ENCODE peak calls at places on chromosomes 12 and 14, in four cellular contexts. J, O, I and H are unnamed samples.

GRCh38 chr12:7110661-7111060 is 1.6 kb upstream of the C1RL start:
- DNase-seq in J (no peak), O (no peak), I (no peak), H (no peak)

GRCh38 chr14:24712909-24713308 is 78.9 kb upstream of the GZMB start:
- DNase-seq in J (no peak), O (no peak), I (no peak), H (no peak)

GRCh38 chr14:23186913-23187654 is 3.6 kb upstream of the SLC7A8 start:
- DNase-seq in J (peak; percentile 66), O (peak; percentile 75), I (peak; percentile 64), H (peak; percentile 71)

GRCh38 chr14:98259881-98260280 is 1012.1 kb downstream of the BCL11B start:
- DNase-seq in J (no peak), O (no peak), I (no peak), H (no peak)

GRCh38 chr12:118850244-118850825 is 131.0 kb upstream of the SRRM4 start:
- DNase-seq in J (peak; percentile 80), O (peak; percentile 19), I (peak; percentile 5), H (peak; percentile 16)

GRCh38 chr14:105419305-105420091 is at the start of gene MTA1:
- DNase-seq in J (peak; percentile 38), O (peak; percentile 77), I (no peak), H (peak; percentile 56)

GRCh38 chr12:76084277-76085158 is at the start of gene NAP1L1:
- DNase-seq in J (peak; percentile 99), O (peak; percentile 98), I (peak; percentile 95), H (peak; percentile 88)

GRCh38 chr12:66438601-66439000 is 136.3 kb downstream of the HELB start:
- DNase-seq in J (peak; percentile 21), O (no peak), I (no peak), H (no peak)

GRCh38 chr12:42868291-42868690 is 278.7 kb upstream of the PRICKLE1 start:
- DNase-seq in J (no peak), O (no peak), I (no peak), H (no peak)

GRCh38 chr12:53998174-53998899 is 1.6 kb upstream of the HOXC9 start:
- DNase-seq in J (no peak), O (no peak), I (no peak), H (no peak)

GRCh38 chr14:65042731-65043372 is 56.2 kb downstream of the FNTB start:
- DNase-seq in J (no peak), O (no peak), I (no peak), H (no peak)

GRCh38 chr12:59699408-59700144 is 103.7 kb downstream of the SLC16A7 start:
- DNase-seq in J (no peak), O (peak; percentile 19), I (no peak), H (no peak)

GRCh38 chr14:64502476-64503183 is 1.0 kb downstream of the ZBTB25 start:
- DNase-seq in J (peak; percentile 47), O (peak; percentile 55), I (no peak), H (peak; percentile 35)

GRCh38 chr12:2691001-2691339 is 103.8 kb upstream of the FKBP4 start:
- DNase-seq in J (peak; percentile 71), O (peak; percentile 57), I (no peak), H (peak; percentile 30)

GRCh38 chr14:96739511-96739910 is 57.7 kb upstream of the VRK1 start:
- DNase-seq in J (no peak), O (no peak), I (no peak), H (no peak)

GRCh38 chr14:89406941-89407340 is 10.1 kb downstream of the FOXN3 start:
- DNase-seq in J (no peak), O (no peak), I (no peak), H (no peak)

GRCh38 chr12:3040026-3040656 is 37.0 kb upstream of the TSPAN9 start:
- DNase-seq in J (no peak), O (no peak), I (no peak), H (no peak)

GRCh38 chr12:65566776-65567175 is 257.5 kb upstream of the HMGA2 start:
- DNase-seq in J (no peak), O (no peak), I (no peak), H (no peak)

GRCh38 chr14:37061697-37062096 is 110.7 kb downstream of the SLC25A21 start:
- DNase-seq in J (no peak), O (peak; percentile 9), I (no peak), H (no peak)

GRCh38 chr14:95185452-95186392 is 28.4 kb upstream of the DICER1 start:
- DNase-seq in J (no peak), O (no peak), I (no peak), H (peak; percentile 57)
- H3K4me3 ChIP-seq in J (no peak overlapping the region), O (no peak overlapping the region), I (no peak overlapping the region), H (no peak overlapping the region)

DNA sequence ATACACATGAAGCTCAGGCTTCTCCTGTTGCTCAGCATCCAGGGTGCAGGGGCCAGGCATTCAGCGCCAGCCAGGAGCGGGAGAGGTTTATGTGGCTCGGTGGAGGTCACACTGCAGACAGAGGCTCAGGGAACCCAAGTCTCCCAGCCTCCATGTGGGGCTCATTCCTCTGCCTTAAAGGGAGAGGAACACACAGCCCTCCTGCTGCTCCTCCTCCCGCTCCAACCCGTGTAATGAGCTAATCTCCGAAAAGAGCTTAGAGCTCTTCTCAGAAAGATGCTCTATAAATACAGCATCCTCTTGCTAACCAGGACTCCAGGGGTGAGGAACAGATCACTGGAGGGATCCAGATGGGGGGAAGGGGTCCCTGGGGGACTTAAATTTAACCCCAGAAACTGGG is 28.1 kb downstream of the FGF6 start:
- DNase-seq in J (no peak), O (no peak), I (no peak), H (no peak)
- H3K4me3 ChIP-seq in J (no peak overlapping the region), O (no peak overlapping the region), I (no peak overlapping the region), H (no peak overlapping the region)

GRCh38 chr12:131025234-131025633 is 71.5 kb downstream of the ADGRD1 start:
- DNase-seq in J (no peak), O (no peak), I (no peak), H (no peak)
- H3K4me3 ChIP-seq in J (no peak overlapping the region), O (no peak overlapping the region), I (no peak overlapping the region), H (no peak overlapping the region)

GRCh38 chr12:113242018-113242418 is 20.8 kb downstream of the TPCN1 start:
- DNase-seq in J (no peak), O (no peak), I (no peak), H (no peak)

GRCh38 chr12:113239811-113240331 is 18.6 kb downstream of the TPCN1 start:
- DNase-seq in J (no peak), O (peak; percentile 83), I (no peak), H (peak; percentile 95)

GRCh38 chr12:113242560-113242959 is 21.3 kb downstream of the TPCN1 start:
- DNase-seq in J (no peak), O (no peak), I (no peak), H (no peak)

GRCh38 chr12:113240395-113240794 is 19.1 kb downstream of the TPCN1 start:
- DNase-seq in J (no peak), O (no peak), I (no peak), H (no peak)

DNA sequence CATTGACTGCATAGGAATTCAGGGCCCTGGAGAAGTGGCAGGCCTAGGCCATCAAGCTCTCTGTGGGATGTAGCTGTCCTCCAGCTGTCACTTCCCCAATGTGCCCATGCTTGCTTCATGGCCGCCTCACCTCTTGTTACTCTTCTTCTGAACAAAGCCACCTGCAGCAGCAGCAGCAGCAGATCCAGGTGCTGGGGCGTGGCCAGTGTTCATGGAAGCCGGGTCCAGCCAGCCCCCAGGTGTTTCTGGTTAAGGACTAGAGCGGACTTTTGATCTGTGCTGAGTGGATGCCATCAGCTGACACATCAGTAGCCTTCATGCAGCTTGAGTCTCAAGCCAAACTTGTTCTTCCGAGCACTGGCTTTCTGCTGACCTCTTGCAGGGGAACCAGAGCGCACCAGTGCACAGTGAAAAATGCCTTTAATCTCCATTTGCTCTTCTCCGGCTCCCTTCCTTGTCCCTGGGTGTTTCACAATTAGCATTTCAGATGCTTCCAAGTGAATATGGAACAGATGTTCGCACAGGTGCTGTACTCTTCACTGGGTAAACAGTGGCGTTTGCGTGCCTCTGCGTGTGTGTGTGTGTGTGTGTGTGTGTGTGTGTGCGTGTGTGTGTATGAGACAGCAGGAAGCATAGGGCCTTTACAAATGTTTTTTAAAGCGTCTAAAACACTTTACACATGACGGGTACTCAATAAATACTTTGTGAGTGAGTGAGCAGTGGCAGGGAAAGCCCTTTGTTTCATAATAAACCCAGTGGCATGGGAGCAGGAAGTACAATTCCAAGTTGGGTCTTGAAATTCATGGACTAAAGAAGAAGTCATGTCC is 20.1 kb downstream of the TPCN1 start:
- DNase-seq in J (no peak), O (peak; percentile 78), I (no peak), H (peak; percentile 91)
- H3K4me3 ChIP-seq in J (no peak overlapping the region), O (no peak overlapping the region), I (no peak overlapping the region), H (no peak overlapping the region)

GRCh38 chr12:70241845-70242244 is 1.4 kb upstream of the CNOT2 start:
- DNase-seq in J (no peak), O (no peak), I (no peak), H (no peak)
- H3K4me3 ChIP-seq in J (no peak overlapping the region), O (peak overlapping the region; percentile 90), I (peak overlapping the region; percentile 71), H (no peak overlapping the region)

GRCh38 chr12:5945071-5946008 is at the start of gene ANO2:
- DNase-seq in J (peak; percentile 76), O (peak; percentile 73), I (no peak), H (no peak)

GRCh38 chr12:5946388-5946787 is 1.3 kb upstream of the ANO2 start:
- DNase-seq in J (no peak), O (no peak), I (no peak), H (no peak)

GRCh38 chr12:5941907-5942306 is 3.2 kb downstream of the ANO2 start:
- DNase-seq in J (no peak), O (no peak), I (no peak), H (no peak)

GRCh38 chr12:5944053-5944452 is 1.0 kb downstream of the ANO2 start:
- DNase-seq in J (no peak), O (no peak), I (no peak), H (no peak)

GRCh38 chr12:5944688-5945070 is 380 bp downstream of the ANO2 start:
- DNase-seq in J (peak; percentile 42), O (no peak), I (no peak), H (no peak)
- H3K4me3 ChIP-seq in J (peak overlapping the region; percentile 62), O (peak overlapping the region; percentile 43), I (peak overlapping the region; percentile 48), H (no peak overlapping the region)